ENCODE peak calls at places on chromosomes 12 and 14, in seven cellular contexts. F is transverse colon, K is gastrocnemius medialis, B is GM12878, U is HepG2, T is body of pancreas, A is heart left ventricle. S is an unnamed sample.

GRCh38 chr12:9381619-9382018 is 173.4 kb upstream of the PZP start:
- DNase-seq in K (no peak), T (no peak), A (no peak), U (peak), F (no peak), B (no peak), S (no peak)

GRCh38 chr14:32724864-32725550 is 213.7 kb upstream of the NPAS3 start:
- DNase-seq in F (no peak), B (no peak), T (no peak), K (no peak), U (no peak), A (no peak), S (no peak)

GRCh38 chr12:49810159-49810459 is 18.1 kb downstream of the NCKAP5L start:
- DNase-seq in U (no peak), K (no peak), B (no peak), A (no peak), F (no peak), T (no peak), S (no peak)

GRCh38 chr14:83632375-83632774 is 1897.6 kb upstream of the FLRT2 start:
- DNase-seq in T (no peak), F (no peak), U (no peak), A (no peak), B (no peak), K (no peak), S (no peak)

GRCh38 chr12:88577537-88577936 is 2.7 kb downstream of the KITLG start:
- DNase-seq in T (no peak), B (no peak), F (no peak), U (no peak), A (no peak), K (no peak), S (no peak)

GRCh38 chr12:111056618-111057521 is 136.5 kb upstream of the MYL2 start:
- DNase-seq in B (peak), U (no peak), K (no peak), F (peak), T (no peak), A (no peak), S (no peak)

GRCh38 chr12:59839514-59839913 is 243.7 kb downstream of the SLC16A7 start:
- DNase-seq in U (no peak), A (no peak), T (no peak), F (no peak), B (no peak), K (no peak), S (no peak)

GRCh38 chr12:33724867-33725266 is 285.2 kb upstream of the SYT10 start:
- DNase-seq in U (no peak), A (no peak), K (no peak), T (no peak), F (no peak), B (no peak), S (no peak)

GRCh38 chr14:32696325-32697101 is 242.2 kb upstream of the NPAS3 start:
- DNase-seq in T (no peak), K (no peak), A (no peak), U (no peak), B (no peak), F (no peak), S (no peak)

GRCh38 chr12:69610126-69610525 is 581 bp downstream of the LRRC10 start:
- DNase-seq in T (no peak), B (no peak), K (no peak), F (no peak), U (no peak), A (no peak), S (no peak)

GRCh38 chr12:3491938-3492867 is 1.2 kb downstream of the PRMT8 start:
- DNase-seq in T (peak), U (peak), K (no peak), B (no peak), A (peak), F (peak), S (no peak)

GRCh38 chr12:10111451-10111850 is 12.7 kb upstream of the CLEC1A start:
- DNase-seq in B (no peak), K (no peak), A (no peak), T (no peak), F (no peak), U (no peak), S (no peak)

GRCh38 chr12:3054374-3054773 is 22.8 kb upstream of the TSPAN9 start:
- DNase-seq in U (no peak), F (no peak), K (no peak), A (no peak), B (no peak), T (no peak), S (no peak)

GRCh38 chr12:22709292-22709691 is 84.3 kb downstream of the ETNK1 start:
- DNase-seq in U (peak), F (no peak), B (peak), K (no peak), A (no peak), T (no peak), S (no peak)

GRCh38 chr12:45518516-45519235 is 210.8 kb upstream of the ARID2 start:
- DNase-seq in U (no peak), T (no peak), F (no peak), A (no peak), K (no peak), B (no peak), S (no peak)

GRCh38 chr12:57135939-57136338 is 7.7 kb downstream of the LRP1 start:
- DNase-seq in T (no peak), U (no peak), B (no peak), A (peak), F (no peak), K (no peak), S (no peak)

GRCh38 chr14:100871234-100872186 is 32.0 kb downstream of the RTL1 start:
- DNase-seq in F (no peak), K (no peak), A (no peak), B (no peak), T (no peak), U (peak), S (peak)

GRCh38 chr14:66056268-66056907 is 429.8 kb upstream of the CCDC196 start:
- DNase-seq in B (no peak), U (no peak), T (no peak), F (peak), K (no peak), A (no peak), S (no peak)

GRCh38 chr12:89391726-89392336 is 39.5 kb upstream of the DUSP6 start:
- DNase-seq in K (no peak), A (no peak), U (peak), T (no peak), F (no peak), B (no peak), S (no peak)

GRCh38 chr12:27463826-27464554 is 17.5 kb downstream of the SMCO2 start:
- DNase-seq in K (no peak), F (no peak), B (no peak), A (peak), T (peak), U (no peak), S (no peak)

GRCh38 chr14:27528328-27528727 is 930.5 kb upstream of the NOVA1 start:
- DNase-seq in T (no peak), A (no peak), F (no peak), U (peak), K (no peak), B (no peak), S (no peak)

GRCh38 chr14:80269338-80269935 is 58.1 kb upstream of the DIO2 start:
- DNase-seq in K (no peak), A (no peak), U (no peak), F (no peak), T (no peak), B (no peak), S (no peak)
- H3K4me3 ChIP-seq in K (no peak), A (no peak), U (no peak), F (no peak), T (no peak), B (no peak), S (no peak)

GRCh38 chr14:75401356-75401755 is 26.5 kb upstream of the JDP2 start:
- DNase-seq in A (peak), B (no peak), T (no peak), F (peak), K (peak), U (no peak), S (peak)
- TF ChIP-seq POLR2A in A (no peak), B (no peak), T (no peak), F (no peak), K (no peak), U (no peak), S (no peak)

GRCh38 chr12:119780786-119781434 is 96.2 kb downstream of the CIT start:
- DNase-seq in A (no peak), F (peak), T (peak), K (no peak), U (peak), B (no peak), S (no peak)
- H3K4me3 ChIP-seq in A (no peak), F (no peak), T (no peak), K (no peak), U (no peak), B (no peak), S (no peak)

GRCh38 chr12:19449814-19450213 is 10.5 kb downstream of the AEBP2 start:
- DNase-seq in U (no peak), K (no peak), B (no peak), T (no peak), F (no peak), A (no peak), S (no peak)
- TF ChIP-seq POLR2A in U (no peak), K (no peak), B (no peak), T (no peak), F (no peak), A (no peak), S (no peak)

GRCh38 chr12:78035913-78036658 is 205.4 kb downstream of the NAV3 start:
- DNase-seq in U (no peak), B (no peak), A (no peak), K (no peak), T (no peak), F (no peak), S (no peak)

GRCh38 chr12:78038541-78038940 is 207.8 kb downstream of the NAV3 start:
- DNase-seq in F (no peak), B (no peak), A (no peak), T (no peak), U (no peak), K (no peak), S (no peak)

GRCh38 chr12:78038986-78039385 is 208.3 kb downstream of the NAV3 start:
- DNase-seq in A (no peak), B (no peak), U (no peak), F (no peak), K (no peak), T (no peak), S (no peak)

GRCh38 chr12:78036889-78037288 is 206.2 kb downstream of the NAV3 start:
- DNase-seq in T (no peak), K (no peak), B (no peak), A (no peak), U (no peak), F (no peak), S (no peak)

GRCh38 chr12:78037707-78038106 is 207.0 kb downstream of the NAV3 start:
- DNase-seq in F (no peak), A (no peak), B (no peak), K (no peak), T (no peak), U (no peak), S (no peak)
- H3K4me3 ChIP-seq in F (no peak), A (no peak), B (no peak), K (no peak), T (no peak), U (no peak), S (no peak)

GRCh38 chr14:41743140-41743539 is 136.5 kb downstream of the LRFN5 start:
- DNase-seq in U (no peak), B (no peak), K (no peak), T (no peak), A (no peak), F (no peak), S (no peak)

DNA sequence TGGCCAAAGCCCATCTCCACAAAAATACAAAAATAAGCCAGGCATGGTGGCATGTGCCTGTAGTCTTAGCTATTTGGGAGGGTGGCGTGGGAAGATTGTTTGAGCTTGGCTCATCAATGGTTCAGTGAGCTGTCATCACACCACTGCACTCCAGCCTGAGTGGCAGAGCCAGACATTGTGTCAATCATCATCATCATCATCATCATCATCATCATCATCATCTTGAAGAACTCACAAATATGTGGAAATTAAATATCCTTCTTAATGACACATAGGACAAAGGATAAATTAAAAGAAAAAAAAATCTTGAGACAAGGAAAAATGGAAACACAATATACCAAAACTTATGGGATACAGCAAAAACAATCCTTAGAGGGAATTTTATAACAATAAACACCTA is 132.5 kb downstream of the LRFN5 start:
- DNase-seq in B (no peak), T (no peak), A (no peak), U (no peak), K (no peak), F (no peak), S (no peak)
- TF ChIP-seq POLR2A in B (no peak), T (no peak), A (no peak), U (no peak), K (no peak), F (no peak), S (no peak)

GRCh38 chr12:39780527-39781446 is 161.2 kb upstream of the ABCD2 start:
- DNase-seq in B (no peak), F (no peak), T (no peak), K (no peak), A (no peak), U (no peak), S (no peak)
- H3K4me3 ChIP-seq in B (no peak), F (no peak), T (no peak), K (no peak), A (no peak), U (no peak), S (no peak)

GRCh38 chr14:23547924-23548323 is 3.6 kb downstream of the ZFHX2 start:
- DNase-seq in K (no peak), B (no peak), T (no peak), F (no peak), A (no peak), U (no peak), S (no peak)

GRCh38 chr14:23548351-23549318 is 2.9 kb downstream of the ZFHX2 start:
- DNase-seq in B (no peak), U (no peak), A (no peak), T (no peak), K (no peak), F (no peak), S (no peak)

GRCh38 chr14:23550827-23551265 is 719 bp downstream of the ZFHX2 start:
- DNase-seq in T (peak), B (no peak), F (peak), A (peak), K (no peak), U (no peak), S (no peak)

GRCh38 chr14:23550131-23550826 is 1.3 kb downstream of the ZFHX2 start:
- DNase-seq in B (no peak), F (no peak), U (no peak), A (no peak), T (no peak), K (no peak), S (no peak)

GRCh38 chr14:23551266-23552028 is at the start of gene ZFHX2:
- DNase-seq in F (peak), A (peak), U (peak), B (no peak), K (no peak), T (peak), S (peak)
- TF ChIP-seq POLR2A in F (no peak), A (no peak), U (no peak), B (peak), K (no peak), T (peak), S (no peak)

DNA sequence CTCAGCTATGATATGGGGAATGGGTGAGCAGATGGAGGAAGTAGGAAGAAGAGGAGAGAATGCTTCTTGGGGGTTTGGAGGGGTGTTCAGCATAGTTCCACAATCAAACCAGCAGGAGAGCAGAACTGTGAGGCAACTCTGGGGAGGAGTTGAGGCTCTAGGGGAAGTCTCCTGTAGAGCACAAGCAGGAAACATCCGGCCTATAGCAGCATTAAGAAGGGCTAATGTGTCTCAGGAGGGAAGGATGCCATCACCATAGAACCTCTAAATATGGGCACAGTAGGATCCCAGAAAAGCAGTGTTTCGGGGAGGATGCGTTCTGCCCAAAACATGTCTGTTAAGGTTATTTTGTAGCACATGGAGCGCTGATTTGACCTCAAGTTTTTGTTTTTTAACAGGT is 8.4 kb upstream of the SALL2 start:
- DNase-seq in A (no peak), F (no peak), T (no peak), U (no peak), K (no peak), B (no peak), S (no peak)
- H3K4me3 ChIP-seq in A (no peak), F (no peak), T (no peak), U (no peak), K (no peak), B (no peak), S (no peak)

GRCh38 chr12:68189766-68190700 is 30.5 kb upstream of the IFNG start:
- DNase-seq in K (no peak), F (no peak), U (no peak), A (no peak), B (no peak), T (no peak), S (no peak)

GRCh38 chr12:68180792-68181744 is 21.5 kb upstream of the IFNG start:
- DNase-seq in T (no peak), A (no peak), B (no peak), F (no peak), U (no peak), K (no peak), S (no peak)

DNA sequence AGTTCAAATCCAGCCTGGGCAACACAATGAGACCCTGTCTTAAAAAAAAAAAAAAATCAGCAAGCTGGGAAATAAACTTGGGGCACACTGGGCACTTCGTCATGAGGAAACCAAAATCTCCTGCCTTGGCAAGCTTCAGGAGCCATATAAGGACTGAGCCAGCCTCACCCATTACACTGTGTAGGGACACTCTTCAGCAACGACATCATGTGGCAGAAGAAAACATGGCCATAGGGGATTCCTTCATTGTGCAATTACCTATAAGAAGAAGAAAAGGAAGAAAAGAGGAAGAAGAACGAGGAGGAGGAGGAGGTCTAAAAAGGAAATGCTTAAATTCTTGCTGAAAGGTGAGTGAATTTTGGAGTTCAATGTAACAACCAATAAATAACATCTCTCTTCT is 26.1 kb upstream of the IFNG start:
- DNase-seq in A (no peak), T (no peak), F (no peak), K (no peak), B (no peak), U (no peak), S (no peak)
- TF ChIP-seq POLR2A in A (no peak), T (no peak), F (no peak), K (no peak), B (no peak), U (no peak), S (no peak)

S was measured in lower leg skin.